ENCODE peak calls at places on chromosomes 6 and 20, in five cellular contexts. M is fibroblast of the aortic adventitia, G is germinal center, Q is Right ventricle myocardium superior, N is NCI-H748 treated with DMSO at 0.1 percent for 48 hours. O is an unnamed sample.

GRCh38 chr6:8446391-8446790 is 11.0 kb upstream of the SLC35B3 start:
- DNase-seq in G (no peak), M (no peak), N (no peak), Q (no peak), O (no peak)

GRCh38 chr20:52676282-52676995 is 295.7 kb upstream of the TSHZ2 start:
- DNase-seq in M (no peak), G (no peak), Q (no peak), N (no peak), O (no peak)

GRCh38 chr20:32585011-32585518 is at the start of gene NOL4L:
- DNase-seq in N (no peak), Q (peak; percentile 47), M (no peak), G (peak; percentile 25), O (peak; percentile 70)

GRCh38 chr6:109172096-109172495 is 76.8 kb downstream of the CEP57L1 start:
- DNase-seq in Q (no peak), N (no peak), M (no peak), G (no peak), O (no peak)

GRCh38 chr6:22326500-22326899 is 29.7 kb upstream of the PRL start:
- DNase-seq in G (no peak), Q (no peak), N (no peak), M (no peak), O (no peak)

GRCh38 chr6:32113386-32114352 is 4.5 kb upstream of the TNXB start:
- DNase-seq in M (peak; percentile 99), N (no peak), Q (peak; percentile 92), G (no peak), O (no peak)

GRCh38 chr6:32432050-32432450 is 7.6 kb upstream of the HLA-DRA start:
- DNase-seq in Q (no peak), G (peak; percentile 33), M (peak; percentile 62), N (peak; percentile 6), O (peak; percentile 20)

GRCh38 chr20:44811150-44811685 is 872 bp upstream of the RIMS4 start:
- DNase-seq in M (no peak), Q (no peak), G (no peak), N (no peak), O (no peak)

GRCh38 chr6:32936247-32937152 is 4.3 kb downstream of the HLA-DMB start:
- DNase-seq in Q (no peak), N (no peak), M (no peak), G (no peak), O (no peak)

GRCh38 chr6:12602951-12603710 is 113.4 kb upstream of the PHACTR1 start:
- DNase-seq in N (peak; percentile 23), M (peak; percentile 95), G (no peak), Q (no peak), O (peak; percentile 41)

O was measured in SW480.